ENCODE peak calls at places on chromosomes 2 and 18, in four cellular contexts. One of them, this sample, is unnamed.

GRCh38 chr2:98518106-98518505 is 73.4 kb downstream of the INPP4A start:
- DNase-seq in cardiac muscle cell: peak
- DNase-seq in mesendoderm: peak
- DNase-seq in prostate gland: no peak
- DNase-seq in this sample: no peak

GRCh38 chr2:169584005-169584877 is at the start of gene PPIG:
- DNase-seq in prostate gland: peak
- DNase-seq in cardiac muscle cell: peak
- DNase-seq in mesendoderm: peak
- DNase-seq in this sample: peak

GRCh38 chr2:197450485-197450884 is 2.9 kb upstream of the COQ10B start:
- DNase-seq in mesendoderm: no peak
- DNase-seq in cardiac muscle cell: no peak
- DNase-seq in prostate gland: no peak
- DNase-seq in this sample: peak

GRCh38 chr2:20618468-20618885 is 32.4 kb downstream of the HS1BP3 start:
- DNase-seq in mesendoderm: no peak
- DNase-seq in prostate gland: no peak
- DNase-seq in cardiac muscle cell: no peak
- DNase-seq in this sample: peak

GRCh38 chr2:54673501-54673998 is 49.9 kb upstream of the EML6 start:
- DNase-seq in mesendoderm: no peak
- DNase-seq in prostate gland: peak
- DNase-seq in cardiac muscle cell: peak
- DNase-seq in this sample: peak

GRCh38 chr2:121187922-121188411 is 97.0 kb downstream of the TFCP2L1 start:
- DNase-seq in mesendoderm: no peak
- DNase-seq in cardiac muscle cell: no peak
- DNase-seq in prostate gland: no peak
- DNase-seq in this sample: no peak

GRCh38 chr2:208466133-208466919 is 59.7 kb downstream of the PTH2R start:
- DNase-seq in cardiac muscle cell: peak
- DNase-seq in prostate gland: no peak
- DNase-seq in mesendoderm: peak
- DNase-seq in this sample: peak

GRCh38 chr2:134706587-134707329 is 12.0 kb downstream of the TMEM163 start:
- DNase-seq in cardiac muscle cell: peak
- DNase-seq in mesendoderm: no peak
- DNase-seq in prostate gland: no peak
- DNase-seq in this sample: no peak

GRCh38 chr2:71557321-71557720 is 104.0 kb downstream of the DYSF start:
- DNase-seq in mesendoderm: peak
- DNase-seq in cardiac muscle cell: no peak
- DNase-seq in prostate gland: no peak
- DNase-seq in this sample: no peak

GRCh38 chr2:109497447-109497846 is 116.3 kb downstream of the SEPTIN10 start:
- DNase-seq in mesendoderm: no peak
- DNase-seq in cardiac muscle cell: no peak
- DNase-seq in prostate gland: no peak
- DNase-seq in this sample: no peak

GRCh38 chr2:20576598-20577115 is 74.2 kb downstream of the HS1BP3 start:
- DNase-seq in prostate gland: no peak
- DNase-seq in mesendoderm: no peak
- DNase-seq in cardiac muscle cell: no peak
- DNase-seq in this sample: no peak

GRCh38 chr18:9454061-9454703 is 21.1 kb upstream of the RALBP1 start:
- DNase-seq in mesendoderm: no peak
- DNase-seq in cardiac muscle cell: peak
- DNase-seq in prostate gland: no peak
- DNase-seq in this sample: no peak

GRCh38 chr2:196836440-196836839 is 27.3 kb upstream of the C2orf66 start:
- DNase-seq in prostate gland: no peak
- DNase-seq in mesendoderm: no peak
- DNase-seq in cardiac muscle cell: peak
- DNase-seq in this sample: no peak

DNA sequence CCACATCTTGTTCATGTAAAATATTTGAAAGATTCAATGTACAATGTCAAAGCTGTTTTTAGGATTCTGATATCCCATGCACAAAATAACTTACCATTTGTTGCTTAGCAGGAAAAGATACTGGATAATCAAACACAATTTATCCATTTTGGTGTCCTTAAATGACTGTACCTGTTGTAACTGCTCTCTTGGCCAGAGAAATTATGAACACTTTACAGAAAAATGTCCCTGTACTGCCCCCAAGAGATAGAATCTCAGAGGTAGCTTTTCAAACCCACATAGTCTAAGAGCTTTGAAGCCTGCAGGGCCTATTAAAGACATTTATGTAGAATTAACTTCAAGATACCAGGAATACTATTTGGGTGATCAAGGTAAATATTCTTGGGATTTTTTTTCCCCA is 12.2 kb upstream of the ME2 start:
- DNase-seq in mesendoderm: no peak
- DNase-seq in cardiac muscle cell: peak
- DNase-seq in prostate gland: no peak
- DNase-seq in this sample: no peak
- H3K4me3 ChIP-seq in mesendoderm: no peak
- H3K4me3 ChIP-seq in cardiac muscle cell: no peak
- H3K4me3 ChIP-seq in prostate gland: no peak
- H3K4me3 ChIP-seq in this sample: no peak

DNA sequence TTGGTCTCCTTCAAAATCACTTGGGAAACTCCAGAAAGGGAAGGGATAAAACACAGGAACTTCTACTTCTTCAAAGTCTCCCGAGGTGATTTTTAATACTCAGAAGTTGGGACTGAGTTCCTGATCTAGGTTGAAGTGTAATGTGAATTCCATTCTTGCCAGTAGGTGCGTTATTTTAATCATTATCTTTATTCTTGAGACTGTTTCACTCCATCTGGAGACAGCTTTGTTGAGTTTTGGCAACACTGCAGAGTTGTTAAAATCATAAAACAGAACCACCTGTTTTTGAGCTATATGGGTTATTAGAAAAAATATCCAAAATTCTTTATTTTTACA is 22.0 kb downstream of the ATP8B1 start:
- DNase-seq in prostate gland: no peak
- DNase-seq in mesendoderm: no peak
- DNase-seq in cardiac muscle cell: no peak
- DNase-seq in this sample: no peak
- H3K4me3 ChIP-seq in prostate gland: no peak
- H3K4me3 ChIP-seq in mesendoderm: no peak
- H3K4me3 ChIP-seq in cardiac muscle cell: no peak
- H3K4me3 ChIP-seq in this sample: no peak

DNA sequence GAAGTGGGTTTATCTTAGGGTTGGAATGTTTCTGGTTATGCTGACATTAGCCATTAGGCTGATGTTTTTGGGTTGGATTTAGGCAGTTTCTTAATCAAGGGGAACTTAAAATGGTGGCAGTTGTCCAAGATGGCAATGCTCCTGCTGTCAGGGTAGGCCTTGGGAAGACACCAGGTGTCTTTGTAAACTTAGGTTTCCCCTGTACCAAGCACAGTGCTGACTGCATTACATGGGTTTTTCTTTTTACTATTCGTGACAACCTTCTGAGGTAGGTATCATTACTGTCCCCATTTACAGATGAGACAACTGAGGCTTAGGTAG is 528 bp upstream of the ATG16L1 start:
- DNase-seq in prostate gland: no peak
- DNase-seq in cardiac muscle cell: no peak
- DNase-seq in mesendoderm: no peak
- DNase-seq in this sample: no peak
- H3K4me3 ChIP-seq in prostate gland: peak
- H3K4me3 ChIP-seq in cardiac muscle cell: no peak
- H3K4me3 ChIP-seq in mesendoderm: no peak
- H3K4me3 ChIP-seq in this sample: no peak

GRCh38 chr2:241034490-241035141 is 36.2 kb downstream of the SNED1 start:
- DNase-seq in mesendoderm: no peak
- DNase-seq in prostate gland: no peak
- DNase-seq in cardiac muscle cell: no peak
- DNase-seq in this sample: peak

GRCh38 chr2:241035142-241035817 is 36.9 kb downstream of the SNED1 start:
- DNase-seq in mesendoderm: peak
- DNase-seq in cardiac muscle cell: no peak
- DNase-seq in prostate gland: no peak
- DNase-seq in this sample: peak

GRCh38 chr2:241036964-241037421 is 38.6 kb downstream of the SNED1 start:
- DNase-seq in prostate gland: no peak
- DNase-seq in mesendoderm: no peak
- DNase-seq in cardiac muscle cell: no peak
- DNase-seq in this sample: peak

GRCh38 chr2:241036397-241036963 is 38.1 kb downstream of the SNED1 start:
- DNase-seq in prostate gland: no peak
- DNase-seq in mesendoderm: peak
- DNase-seq in cardiac muscle cell: peak
- DNase-seq in this sample: peak

DNA sequence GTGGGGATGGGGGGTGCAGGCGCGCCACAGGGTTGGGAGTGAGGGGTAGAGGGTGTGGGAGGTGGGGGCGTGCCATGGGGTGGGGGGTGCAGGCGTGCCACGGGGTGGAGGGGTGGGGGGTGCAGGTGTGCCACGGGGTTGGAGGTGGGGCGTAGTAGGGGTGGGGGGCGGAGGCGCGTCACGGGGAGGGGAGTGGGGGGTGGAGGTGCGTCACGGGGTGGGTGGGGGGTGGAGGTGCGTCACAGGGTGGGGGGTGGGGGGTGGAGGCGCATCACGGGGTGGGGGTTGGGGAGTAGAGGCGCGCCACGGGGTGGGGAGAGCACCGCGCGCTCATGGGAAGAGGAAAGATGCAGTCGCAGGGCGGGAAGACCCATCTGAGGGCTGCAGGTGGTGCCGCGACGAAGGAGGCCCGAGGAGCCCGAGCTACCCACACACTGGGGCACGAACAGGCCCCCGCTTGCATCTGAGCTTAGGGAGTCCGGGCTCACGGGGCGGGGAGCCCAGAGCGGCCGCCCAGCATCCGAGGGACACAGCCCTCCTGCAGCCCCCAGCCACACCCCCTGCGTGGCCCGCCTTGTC is 37.5 kb downstream of the SNED1 start:
- DNase-seq in mesendoderm: no peak
- DNase-seq in prostate gland: no peak
- DNase-seq in cardiac muscle cell: no peak
- DNase-seq in this sample: no peak
- H3K4me3 ChIP-seq in mesendoderm: no peak
- H3K4me3 ChIP-seq in prostate gland: peak
- H3K4me3 ChIP-seq in cardiac muscle cell: peak
- H3K4me3 ChIP-seq in this sample: peak

DNA sequence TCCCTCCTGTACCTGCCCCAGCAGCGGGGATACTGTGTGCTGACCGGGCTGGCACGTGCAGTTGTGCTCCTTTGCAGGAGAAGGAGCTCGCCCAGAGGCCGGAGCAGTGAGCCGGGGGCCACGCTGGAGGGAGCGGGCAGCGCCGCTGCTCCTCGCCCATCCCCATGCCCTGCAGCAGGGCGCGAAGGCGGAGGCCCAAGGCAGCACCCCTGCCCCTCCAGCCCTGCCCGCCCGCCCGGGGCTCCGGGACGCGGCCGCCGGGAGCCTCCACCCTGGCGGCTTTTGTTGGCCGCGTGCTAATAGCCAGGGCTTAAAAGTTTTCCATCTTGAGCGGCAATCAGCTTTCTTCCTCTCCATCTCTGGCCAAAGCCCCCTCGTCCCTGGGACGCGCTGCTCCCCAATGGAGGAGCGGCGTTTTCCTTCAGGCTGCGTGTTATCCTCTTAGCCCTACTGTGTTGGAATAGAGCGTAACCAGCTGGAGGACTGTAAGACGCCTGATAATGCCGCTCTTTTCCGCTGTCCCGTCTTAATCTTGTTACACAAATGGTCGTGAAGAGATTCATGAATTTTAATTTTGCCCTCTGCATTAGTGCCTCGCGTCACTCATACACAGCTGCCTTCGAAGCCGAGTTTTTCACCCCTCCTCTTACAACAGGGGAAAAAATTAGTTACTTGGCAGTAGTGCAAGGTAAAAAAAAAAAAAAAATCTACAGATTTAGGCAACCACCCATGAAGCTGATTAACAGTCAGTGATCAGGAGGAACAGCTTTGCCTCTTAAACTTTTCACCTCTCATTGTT is 172.9 kb upstream of the SIX3 start:
- DNase-seq in cardiac muscle cell: no peak
- DNase-seq in mesendoderm: peak
- DNase-seq in prostate gland: no peak
- DNase-seq in this sample: no peak
- H3K4me3 ChIP-seq in cardiac muscle cell: peak
- H3K4me3 ChIP-seq in mesendoderm: no peak
- H3K4me3 ChIP-seq in prostate gland: no peak
- H3K4me3 ChIP-seq in this sample: no peak

GRCh38 chr18:7572837-7573236 is 5.7 kb downstream of the PTPRM start:
- DNase-seq in mesendoderm: no peak
- DNase-seq in prostate gland: no peak
- DNase-seq in cardiac muscle cell: no peak
- DNase-seq in this sample: no peak
- H3K4me3 ChIP-seq in mesendoderm: no peak
- H3K4me3 ChIP-seq in prostate gland: no peak
- H3K4me3 ChIP-seq in cardiac muscle cell: no peak
- H3K4me3 ChIP-seq in this sample: no peak

DNA sequence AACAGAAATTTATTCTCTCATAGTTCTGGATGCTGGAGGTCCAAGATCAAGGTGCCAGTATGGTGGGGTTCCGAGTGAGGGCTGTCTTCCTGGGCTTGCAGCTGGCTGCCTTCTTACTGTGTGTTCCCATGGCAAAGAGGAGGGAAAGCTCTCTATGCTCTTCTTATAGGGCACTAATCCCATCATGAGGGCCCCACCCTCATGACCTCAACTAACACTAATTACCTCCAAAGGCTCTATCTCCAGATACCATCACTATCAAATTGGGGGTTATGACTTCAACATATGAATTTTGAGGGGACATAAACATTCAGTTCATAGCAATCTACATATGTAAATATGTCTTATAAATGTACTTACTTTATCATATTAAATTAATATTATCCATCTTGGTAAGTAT is 274.5 kb upstream of the SESTD1 start:
- DNase-seq in mesendoderm: no peak
- DNase-seq in prostate gland: no peak
- DNase-seq in cardiac muscle cell: no peak
- DNase-seq in this sample: no peak
- H3K4me3 ChIP-seq in mesendoderm: no peak
- H3K4me3 ChIP-seq in prostate gland: no peak
- H3K4me3 ChIP-seq in cardiac muscle cell: no peak
- H3K4me3 ChIP-seq in this sample: no peak

GRCh38 chr2:63849381-63850203 is 7.9 kb downstream of the UGP2 start:
- DNase-seq in mesendoderm: peak
- DNase-seq in prostate gland: no peak
- DNase-seq in cardiac muscle cell: peak
- DNase-seq in this sample: no peak
- H3K4me3 ChIP-seq in mesendoderm: no peak
- H3K4me3 ChIP-seq in prostate gland: no peak
- H3K4me3 ChIP-seq in cardiac muscle cell: peak
- H3K4me3 ChIP-seq in this sample: no peak

GRCh38 chr2:159150208-159150607 is 136.3 kb downstream of the WDSUB1 start:
- DNase-seq in cardiac muscle cell: peak
- DNase-seq in mesendoderm: no peak
- DNase-seq in prostate gland: no peak
- DNase-seq in this sample: no peak
- H3K4me3 ChIP-seq in cardiac muscle cell: no peak
- H3K4me3 ChIP-seq in mesendoderm: no peak
- H3K4me3 ChIP-seq in prostate gland: no peak
- H3K4me3 ChIP-seq in this sample: no peak

GRCh38 chr2:156437876-156438410 is 1.8 kb downstream of the GPD2 start:
- DNase-seq in mesendoderm: no peak
- DNase-seq in cardiac muscle cell: no peak
- DNase-seq in prostate gland: no peak
- DNase-seq in this sample: no peak
- H3K4me3 ChIP-seq in mesendoderm: no peak
- H3K4me3 ChIP-seq in cardiac muscle cell: no peak
- H3K4me3 ChIP-seq in prostate gland: no peak
- H3K4me3 ChIP-seq in this sample: no peak